ENCODE peak calls at places on chromosomes 13 and 19, in six cellular contexts. G, X, R, Z, L and I are unnamed samples.

GRCh38 chr19:14476663-14477401 is 1.7 kb upstream of the PTGER1 start:
- DNase-seq in G (no peak), X (no peak), Z (no peak), R (peak; percentile 92), L (no peak), I (no peak)

GRCh38 chr13:74305876-74306275 is 171.7 kb upstream of the KLF12 start:
- DNase-seq in L (no peak), R (no peak), X (no peak), G (no peak), Z (no peak), I (no peak)

GRCh38 chr13:45879666-45880065 is 28.1 kb upstream of the SIAH3 start:
- DNase-seq in R (no peak), Z (no peak), L (no peak), G (no peak), X (no peak), I (no peak)

GRCh38 chr13:107466326-107466725 is 749.0 kb downstream of the LIG4 start:
- DNase-seq in X (no peak), G (no peak), L (no peak), R (no peak), Z (no peak), I (no peak)

GRCh38 chr19:34173145-34173956 is 1.0 kb downstream of the LSM14A start:
- DNase-seq in R (peak; percentile 81), Z (no peak), L (no peak), G (peak; percentile 66), X (peak; percentile 6), I (peak; percentile 4)

GRCh38 chr13:67258482-67258881 is 28.3 kb upstream of the PCDH9 start:
- DNase-seq in X (no peak), R (no peak), Z (no peak), L (no peak), G (no peak), I (no peak)

GRCh38 chr13:98173431-98173921 is 3.6 kb downstream of the RNF113B start:
- DNase-seq in Z (no peak), L (no peak), X (no peak), R (no peak), G (peak; percentile 67), I (no peak)

GRCh38 chr19:29079331-29079730 is 133.6 kb downstream of the UQCRFS1 start:
- DNase-seq in L (no peak), Z (no peak), G (no peak), X (no peak), R (no peak), I (no peak)

GRCh38 chr19:23404676-23405075 is 9.4 kb upstream of the ZNF91 start:
- DNase-seq in L (no peak), X (no peak), G (no peak), Z (no peak), R (no peak), I (no peak)

GRCh38 chr19:17846146-17846545 is 1.6 kb downstream of the JAK3 start:
- DNase-seq in G (no peak), R (no peak), Z (peak; percentile 39), X (no peak), L (no peak), I (no peak)

GRCh38 chr19:590750-591098 is 1.0 kb downstream of the HCN2 start:
- DNase-seq in Z (no peak), L (no peak), R (no peak), G (no peak), X (no peak), I (no peak)

GRCh38 chr19:15977193-15977592 is 28.4 kb downstream of the OR10H4 start:
- DNase-seq in G (no peak), R (no peak), L (no peak), X (no peak), Z (no peak), I (no peak)

GRCh38 chr19:2282062-2282861 is at the start of gene PEAK3:
- DNase-seq in X (no peak), Z (no peak), G (peak; percentile 84), L (no peak), R (peak; percentile 95), I (no peak)